ENCODE peak calls at places on chromosomes 12 and 14, in nine cellular contexts. C, Z, L, O, S, K, A, F and P are unnamed samples.

GRCh38 chr14:74705607-74706006 is 7.3 kb downstream of the AREL1 start:
- DNase-seq in A (no peak), F (no peak), C (no peak), K (no peak), S (no peak), L (no peak), Z (no peak), O (no peak), P (no peak)

GRCh38 chr14:63308723-63309317 is 9.9 kb downstream of the GPHB5 start:
- DNase-seq in F (peak), A (no peak), C (no peak), L (no peak), Z (peak), K (no peak), S (no peak), O (no peak), P (no peak)

GRCh38 chr12:66232258-66232657 is 43.2 kb downstream of the IRAK3 start:
- DNase-seq in A (peak), F (no peak), K (no peak), C (no peak), S (no peak), O (no peak), Z (no peak), L (no peak), P (no peak)

GRCh38 chr12:15966426-15966825 is 55.3 kb downstream of the DERA start:
- DNase-seq in A (no peak), L (no peak), O (no peak), K (peak), S (no peak), F (no peak), Z (peak), C (no peak), P (no peak)

GRCh38 chr12:112283541-112283940 is 98.7 kb downstream of the HECTD4 start:
- DNase-seq in C (no peak), S (no peak), Z (peak), O (no peak), L (no peak), K (no peak), F (no peak), A (no peak), P (no peak)

GRCh38 chr12:30908389-30909087 is 18.0 kb upstream of the TSPAN11 start:
- DNase-seq in L (no peak), A (no peak), C (peak), S (peak), Z (no peak), O (no peak), F (no peak), K (peak), P (peak)

GRCh38 chr12:121776190-121777098 is 17.0 kb downstream of the RHOF start:
- DNase-seq in S (no peak), F (peak), L (peak), C (no peak), O (peak), A (peak), Z (no peak), K (no peak), P (peak)

GRCh38 chr12:47819902-47820630 is at the start of gene HDAC7:
- DNase-seq in Z (peak), S (no peak), A (peak), F (peak), O (peak), C (peak), K (no peak), L (peak), P (peak)

GRCh38 chr12:44875417-44875953 is 630 bp downstream of the NELL2 start:
- DNase-seq in A (no peak), F (peak), Z (no peak), K (no peak), C (no peak), S (no peak), L (no peak), O (no peak), P (no peak)

GRCh38 chr12:57329219-57329618 is 78.2 kb upstream of the STAC3 start:
- DNase-seq in L (no peak), A (no peak), Z (no peak), C (no peak), F (no peak), O (no peak), S (no peak), K (no peak), P (no peak)

GRCh38 chr12:104044158-104044557 is 5.8 kb downstream of the GLT8D2 start:
- DNase-seq in O (no peak), A (no peak), Z (no peak), C (no peak), F (no peak), L (no peak), K (no peak), S (no peak), P (no peak)